ENCODE peak calls at places on chromosomes 4 and X, in five cellular contexts. D, V, T, Q and N are unnamed samples.

GRCh38 chr4:2936773-2937145 is 26.4 kb downstream of the NOP14 start:
- DNase-seq in V (peak), Q (no peak), T (no peak), D (no peak), N (no peak)

GRCh38 chrX:3066555-3066954 is 25.3 kb downstream of the ARSF start:
- DNase-seq in T (no peak), V (no peak), Q (no peak), D (no peak), N (no peak)

GRCh38 chr4:122963222-122963621 is 40.8 kb upstream of the NUDT6 start:
- DNase-seq in T (no peak), Q (no peak), D (no peak), V (no peak), N (no peak)

GRCh38 chr4:14176613-14177012 is 549.1 kb upstream of the BOD1L1 start:
- DNase-seq in D (no peak), V (no peak), Q (no peak), T (no peak), N (no peak)

GRCh38 chr4:16029329-16029728 is 54.5 kb downstream of the PROM1 start:
- DNase-seq in T (no peak), D (peak), Q (no peak), V (no peak), N (peak)

GRCh38 chr4:25970691-25971427 is 56.8 kb downstream of the SMIM20 start:
- DNase-seq in T (no peak), D (no peak), Q (no peak), V (no peak), N (no peak)

GRCh38 chrX:12383196-12383595 is 244.9 kb downstream of the FRMPD4 start:
- DNase-seq in T (no peak), V (no peak), Q (peak), D (no peak), N (no peak)

GRCh38 chr4:187667095-187667494 is 328.5 kb upstream of the ZFP42 start:
- DNase-seq in V (no peak), D (no peak), T (no peak), Q (no peak), N (no peak)

GRCh38 chrX:69229436-69229835 is 64.2 kb upstream of the PJA1 start:
- DNase-seq in T (no peak), Q (no peak), V (no peak), D (peak), N (no peak)

GRCh38 chrX:153573999-153574398 is 24.9 kb downstream of the CCNQ start:
- DNase-seq in D (no peak), Q (peak), T (no peak), V (no peak), N (no peak)

GRCh38 chr4:126202226-126202625 is 887.5 kb downstream of the FAT4 start:
- DNase-seq in D (no peak), T (no peak), V (no peak), Q (no peak), N (no peak)

GRCh38 chr4:4225915-4226605 is 669 bp downstream of the OTOP1 start:
- DNase-seq in T (no peak), V (no peak), D (no peak), Q (no peak), N (no peak)

GRCh38 chrX:1673337-1673736 is 58.5 kb downstream of the ASMT start:
- DNase-seq in Q (peak), V (no peak), D (no peak), T (peak), N (no peak)

GRCh38 chrX:124736553-124737240 is 390.3 kb downstream of the SH2D1A start:
- DNase-seq in Q (no peak), V (no peak), T (no peak), D (no peak), N (no peak)

GRCh38 chr4:88693792-88694191 is 3.8 kb downstream of the NAP1L5 start:
- DNase-seq in Q (no peak), D (no peak), T (peak), V (no peak), N (no peak)

GRCh38 chrX:10326578-10326977 is 169.8 kb downstream of the CLCN4 start:
- DNase-seq in D (peak), Q (no peak), V (no peak), T (peak), N (peak)

GRCh38 chrX:15451913-15452312 is 41.2 kb downstream of the PIR start:
- DNase-seq in V (no peak), D (no peak), Q (no peak), T (no peak), N (no peak)

GRCh38 chr4:56619816-56620215 is 61.3 kb downstream of the HOPX start:
- DNase-seq in V (no peak), D (no peak), Q (no peak), T (no peak), N (no peak)

GRCh38 chr4:152836936-152837335 is 57.2 kb downstream of the ARFIP1 start:
- DNase-seq in T (no peak), D (no peak), V (no peak), Q (no peak), N (no peak)

GRCh38 chr4:15965325-15965724 is 2.4 kb upstream of the FGFBP2 start:
- DNase-seq in V (no peak), Q (no peak), T (no peak), D (no peak), N (no peak)

GRCh38 chrX:102963955-102964354 is 26.9 kb downstream of the RAB40AL start:
- DNase-seq in D (no peak), Q (no peak), V (no peak), T (no peak), N (no peak)

GRCh38 chrX:57366430-57366829 is 79.9 kb downstream of the FAAH2 start:
- DNase-seq in Q (no peak), T (no peak), V (no peak), D (no peak), N (no peak)

DNA sequence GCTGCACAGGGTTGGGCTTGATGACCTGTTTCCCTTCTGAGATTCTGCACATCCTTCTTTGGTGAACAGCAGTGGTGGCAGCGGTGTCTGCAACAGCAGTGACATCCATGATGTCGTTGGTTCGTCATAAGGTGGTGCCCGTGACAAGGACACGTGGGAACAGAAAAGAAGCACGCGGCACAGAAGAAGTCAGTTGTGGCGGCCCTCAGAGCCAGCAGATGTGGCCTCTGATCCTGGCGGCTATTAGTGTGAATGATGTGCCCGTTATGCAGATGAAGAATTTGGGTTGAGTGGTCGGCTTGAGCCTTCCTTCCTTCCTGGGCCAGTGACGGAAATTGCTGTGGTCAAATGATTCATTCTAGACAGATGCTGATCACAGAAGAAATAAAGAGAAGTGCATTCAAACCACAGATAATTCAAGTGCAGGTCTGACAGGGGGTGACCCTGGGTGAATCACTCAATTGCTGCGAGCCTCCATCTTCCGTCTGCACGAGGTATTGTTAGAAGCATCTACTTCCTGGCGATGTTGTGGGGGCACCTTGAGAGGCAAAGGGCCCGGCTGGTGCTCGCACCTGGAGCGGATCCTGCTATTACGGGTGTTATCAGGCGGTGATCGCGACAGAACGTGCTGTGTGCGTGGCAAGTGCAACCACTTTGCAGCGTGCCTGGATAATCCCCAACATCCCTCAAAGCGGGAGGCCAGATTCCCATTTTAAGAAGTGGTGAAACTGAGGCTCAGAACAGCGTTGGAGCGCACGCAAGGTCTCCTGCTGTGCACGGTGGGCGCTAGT is 215.2 kb upstream of the PSAPL1 start:
- DNase-seq in Q (no peak), D (peak), T (peak), V (no peak), N (peak)
- TF ChIP-seq CTCF in Q (no peak), D (no peak), T (no peak), V (no peak), N (no peak)

DNA sequence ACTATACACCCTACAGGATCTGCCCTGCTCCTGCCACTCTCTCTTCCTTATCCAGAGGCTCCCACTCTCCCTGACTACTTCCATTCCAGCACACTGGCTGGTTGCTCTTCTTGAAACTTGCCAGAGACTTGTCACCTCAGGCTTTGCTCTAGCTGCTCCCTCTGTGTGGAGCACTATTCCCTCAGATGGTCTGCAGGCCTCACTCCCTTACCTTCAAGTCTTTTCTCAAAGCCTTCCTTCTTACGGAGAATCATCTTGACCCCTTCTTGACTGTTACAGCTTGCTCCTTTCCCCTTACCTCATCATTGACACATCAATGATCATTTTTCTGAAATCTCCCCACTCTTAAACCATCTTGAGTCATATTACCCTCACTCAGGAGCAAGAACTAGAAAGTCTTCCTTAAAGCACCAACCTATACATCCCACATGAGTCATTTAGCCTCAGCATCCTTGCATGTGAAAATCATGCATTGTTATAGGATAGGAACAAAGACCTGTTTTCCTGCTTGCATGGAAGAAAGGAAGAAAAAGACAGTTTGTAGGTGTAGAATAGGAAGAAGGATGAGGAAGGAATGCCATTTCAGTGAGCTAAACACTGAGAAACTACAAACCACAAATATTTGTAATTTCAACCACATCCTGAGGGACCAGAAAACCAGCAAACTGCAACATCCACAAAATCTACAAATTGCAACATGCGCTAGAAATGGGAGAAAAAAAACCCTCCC is 55.7 kb downstream of the ANTXR2 start:
- DNase-seq in Q (no peak), V (no peak), T (peak), D (peak), N (no peak)
- TF ChIP-seq CTCF in Q (no peak), V (no peak), T (no peak), D (no peak), N (no peak)

DNA sequence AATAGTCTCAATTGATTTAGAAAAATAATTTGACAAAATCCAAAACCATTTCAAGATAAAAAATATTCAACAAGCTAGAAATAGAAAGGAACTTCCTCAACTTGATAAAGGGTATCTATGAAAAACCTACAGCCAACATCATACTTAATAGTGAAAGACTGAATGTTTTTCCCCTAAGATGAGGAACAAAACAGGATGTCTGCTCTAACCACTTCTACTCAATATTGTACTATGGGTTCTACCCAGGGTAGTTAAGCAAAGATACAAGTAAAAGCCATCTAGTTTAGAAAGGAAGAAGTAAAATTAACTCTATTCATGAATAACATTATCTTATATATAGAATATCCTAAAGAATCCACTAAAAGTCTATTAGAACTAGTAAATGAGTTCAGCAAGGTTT is 21.5 kb upstream of the SYTL5 start:
- DNase-seq in T (no peak), V (no peak), D (no peak), Q (no peak), N (no peak)
- TF ChIP-seq CTCF in T (no peak), V (no peak), D (no peak), Q (no peak), N (no peak)

DNA sequence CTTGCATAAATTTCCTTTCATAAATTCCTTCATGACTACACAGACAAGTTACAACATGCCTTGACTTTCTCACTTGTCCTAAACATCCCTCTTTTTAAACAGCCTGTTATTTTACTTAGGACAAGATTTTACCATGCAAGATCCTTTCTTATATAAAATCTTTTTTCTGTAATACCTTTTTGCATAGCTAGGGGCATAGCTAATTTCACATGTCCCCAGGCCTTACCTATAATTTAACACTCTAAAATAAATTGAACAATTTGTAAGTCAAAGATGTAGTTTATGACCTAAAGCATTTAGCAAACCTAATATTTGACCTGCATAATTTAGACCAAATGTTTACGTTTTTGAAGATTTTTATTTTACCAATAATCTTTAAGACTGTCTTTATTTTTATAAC is 396.3 kb upstream of the FSTL5 start:
- DNase-seq in D (no peak), V (no peak), Q (no peak), T (no peak), N (no peak)
- TF ChIP-seq CTCF in D (no peak), V (no peak), Q (no peak), T (no peak), N (no peak)

GRCh38 chrX:128992107-128992971 is 531.0 kb downstream of the SMARCA1 start:
- DNase-seq in D (no peak), V (no peak), Q (peak), T (no peak), N (no peak)
- TF ChIP-seq CTCF in D (no peak), V (no peak), Q (no peak), T (no peak), N (no peak)